ENCODE peak calls at places on chromosome 20, in four cellular contexts. One of them, this sample, is unnamed. For H3K4me1, the result is how much of the 10 kb centered on the place peaks cover.

GRCh38 chr20:37968726-37969401 is 64.4 kb downstream of the TTI1 start:
- DNase-seq in aorta: no peak
- DNase-seq in CD8-positive, alpha-beta T cell: no peak
- DNase-seq in fibroblast of lung: no peak
- DNase-seq in this sample: no peak

GRCh38 chr20:11810316-11811130 is 107.2 kb upstream of the BTBD3 start:
- DNase-seq in aorta: no peak
- DNase-seq in CD8-positive, alpha-beta T cell: no peak
- DNase-seq in fibroblast of lung: peak
- DNase-seq in this sample: no peak

GRCh38 chr20:4673371-4674001 is 48.2 kb upstream of the PRND start:
- DNase-seq in aorta: no peak
- DNase-seq in CD8-positive, alpha-beta T cell: no peak
- DNase-seq in fibroblast of lung: no peak
- DNase-seq in this sample: no peak

GRCh38 chr20:44572551-44573500 is 9.6 kb upstream of the PKIG start:
- DNase-seq in aorta: no peak
- DNase-seq in CD8-positive, alpha-beta T cell: no peak
- DNase-seq in fibroblast of lung: peak
- DNase-seq in this sample: peak

GRCh38 chr20:49701313-49701731 is 12.4 kb downstream of the B4GALT5 start:
- DNase-seq in aorta: no peak
- DNase-seq in CD8-positive, alpha-beta T cell: no peak
- DNase-seq in fibroblast of lung: peak
- DNase-seq in this sample: no peak

GRCh38 chr20:25207149-25207959 is 11.8 kb downstream of the ENTPD6 start:
- DNase-seq in aorta: no peak
- DNase-seq in CD8-positive, alpha-beta T cell: no peak
- DNase-seq in fibroblast of lung: no peak
- DNase-seq in this sample: no peak

GRCh38 chr20:61352381-61353260 is 100.6 kb downstream of the CDH4 start:
- DNase-seq in aorta: peak
- DNase-seq in CD8-positive, alpha-beta T cell: no peak
- DNase-seq in fibroblast of lung: no peak
- DNase-seq in this sample: no peak

GRCh38 chr20:43749734-43750294 is 23.0 kb upstream of the GTSF1L start:
- DNase-seq in aorta: peak
- DNase-seq in CD8-positive, alpha-beta T cell: peak
- DNase-seq in fibroblast of lung: peak
- DNase-seq in this sample: peak

GRCh38 chr20:34402461-34402860 is 39.4 kb downstream of the ITCH start:
- DNase-seq in aorta: no peak
- DNase-seq in CD8-positive, alpha-beta T cell: no peak
- DNase-seq in fibroblast of lung: peak
- DNase-seq in this sample: no peak

GRCh38 chr20:64107736-64108457 is 532 bp upstream of the NPBWR2 start:
- DNase-seq in aorta: peak
- DNase-seq in CD8-positive, alpha-beta T cell: no peak
- DNase-seq in fibroblast of lung: no peak
- DNase-seq in this sample: peak

GRCh38 chr20:17819395-17820093 is 119.8 kb downstream of the BANF2 start:
- DNase-seq in aorta: no peak
- DNase-seq in CD8-positive, alpha-beta T cell: no peak
- DNase-seq in fibroblast of lung: no peak
- DNase-seq in this sample: no peak

GRCh38 chr20:45970646-45971424 is 1.2 kb downstream of the ZNF335 start:
- DNase-seq in aorta: peak
- DNase-seq in CD8-positive, alpha-beta T cell: no peak
- DNase-seq in fibroblast of lung: peak
- DNase-seq in this sample: no peak

GRCh38 chr20:19993937-19994667 is 23.1 kb upstream of the NAA20 start:
- DNase-seq in aorta: no peak
- DNase-seq in CD8-positive, alpha-beta T cell: no peak
- DNase-seq in fibroblast of lung: peak
- DNase-seq in this sample: peak

GRCh38 chr20:38725959-38726848 is 1.9 kb downstream of the SLC32A1 start:
- DNase-seq in aorta: no peak
- DNase-seq in CD8-positive, alpha-beta T cell: peak
- DNase-seq in fibroblast of lung: no peak
- DNase-seq in this sample: peak

GRCh38 chr20:34927736-34928135 is 27.9 kb downstream of the GSS start:
- DNase-seq in aorta: no peak
- DNase-seq in CD8-positive, alpha-beta T cell: no peak
- DNase-seq in fibroblast of lung: no peak
- DNase-seq in this sample: no peak

GRCh38 chr20:23626040-23626620 is 11.6 kb downstream of the CST3 start:
- DNase-seq in aorta: no peak
- DNase-seq in CD8-positive, alpha-beta T cell: no peak
- DNase-seq in fibroblast of lung: no peak
- DNase-seq in this sample: no peak

GRCh38 chr20:31827059-31827458 is 7.9 kb downstream of the MYLK2 start:
- DNase-seq in aorta: no peak
- DNase-seq in CD8-positive, alpha-beta T cell: no peak
- DNase-seq in fibroblast of lung: no peak
- DNase-seq in this sample: no peak

GRCh38 chr20:53216856-53217576 is 244.9 kb downstream of the TSHZ2 start:
- DNase-seq in aorta: peak
- DNase-seq in CD8-positive, alpha-beta T cell: peak
- DNase-seq in fibroblast of lung: peak
- DNase-seq in this sample: peak

GRCh38 chr20:32203556-32204484 is 3.7 kb downstream of the PLAGL2 start:
- DNase-seq in aorta: no peak
- DNase-seq in CD8-positive, alpha-beta T cell: no peak
- DNase-seq in fibroblast of lung: peak
- DNase-seq in this sample: no peak

GRCh38 chr20:61416546-61416945 is 164.5 kb downstream of the CDH4 start:
- DNase-seq in aorta: no peak
- DNase-seq in CD8-positive, alpha-beta T cell: no peak
- DNase-seq in fibroblast of lung: no peak
- DNase-seq in this sample: no peak

GRCh38 chr20:49624317-49624716 is 56.4 kb upstream of the PTGIS start:
- DNase-seq in aorta: no peak
- DNase-seq in CD8-positive, alpha-beta T cell: no peak
- DNase-seq in fibroblast of lung: no peak
- DNase-seq in this sample: no peak

GRCh38 chr20:57329608-57330221 is at the start of gene SPO11:
- DNase-seq in aorta: no peak
- DNase-seq in CD8-positive, alpha-beta T cell: no peak
- DNase-seq in fibroblast of lung: no peak
- DNase-seq in this sample: no peak

GRCh38 chr20:33437141-33437911 is 6.2 kb downstream of the SNTA1 start:
- DNase-seq in aorta: peak
- DNase-seq in CD8-positive, alpha-beta T cell: no peak
- DNase-seq in fibroblast of lung: peak
- DNase-seq in this sample: peak

GRCh38 chr20:15012551-15012950 is 675.1 kb upstream of the FLRT3 start:
- DNase-seq in aorta: no peak
- DNase-seq in CD8-positive, alpha-beta T cell: no peak
- DNase-seq in fibroblast of lung: no peak
- DNase-seq in this sample: no peak

GRCh38 chr20:53829706-53830521 is 236.3 kb upstream of the ZNF217 start:
- DNase-seq in aorta: no peak
- DNase-seq in CD8-positive, alpha-beta T cell: no peak
- DNase-seq in fibroblast of lung: peak
- DNase-seq in this sample: no peak

GRCh38 chr20:49676581-49677291 is 36.9 kb downstream of the B4GALT5 start:
- DNase-seq in aorta: no peak
- DNase-seq in CD8-positive, alpha-beta T cell: peak
- DNase-seq in fibroblast of lung: peak
- DNase-seq in this sample: no peak

GRCh38 chr20:6863355-6863754 is 95.9 kb downstream of the BMP2 start:
- DNase-seq in aorta: no peak
- DNase-seq in CD8-positive, alpha-beta T cell: no peak
- DNase-seq in fibroblast of lung: no peak
- DNase-seq in this sample: no peak

GRCh38 chr20:53079483-53079810 is 107.3 kb downstream of the TSHZ2 start:
- DNase-seq in aorta: no peak
- DNase-seq in CD8-positive, alpha-beta T cell: no peak
- DNase-seq in fibroblast of lung: no peak
- DNase-seq in this sample: no peak

GRCh38 chr20:35992713-35993335 is 24.4 kb downstream of the CNBD2 start:
- DNase-seq in aorta: no peak
- DNase-seq in CD8-positive, alpha-beta T cell: peak
- DNase-seq in fibroblast of lung: peak
- DNase-seq in this sample: peak

GRCh38 chr20:62650551-62651284 is 8.4 kb downstream of the SLCO4A1 start:
- DNase-seq in aorta: no peak
- DNase-seq in CD8-positive, alpha-beta T cell: no peak
- DNase-seq in fibroblast of lung: no peak
- DNase-seq in this sample: no peak
- H3K4me1 ChIP-seq in aorta: under half
- H3K4me1 ChIP-seq in CD8-positive, alpha-beta T cell: under half
- H3K4me1 ChIP-seq in fibroblast of lung: under half
- H3K4me1 ChIP-seq in this sample: under half

GRCh38 chr20:21372016-21372415 is 25.3 kb downstream of the NKX2-4 start:
- DNase-seq in aorta: no peak
- DNase-seq in CD8-positive, alpha-beta T cell: no peak
- DNase-seq in fibroblast of lung: no peak
- DNase-seq in this sample: no peak
- H3K4me3 ChIP-seq in aorta: no peak
- H3K4me3 ChIP-seq in CD8-positive, alpha-beta T cell: no peak
- H3K4me3 ChIP-seq in fibroblast of lung: no peak
- H3K4me3 ChIP-seq in this sample: no peak

DNA sequence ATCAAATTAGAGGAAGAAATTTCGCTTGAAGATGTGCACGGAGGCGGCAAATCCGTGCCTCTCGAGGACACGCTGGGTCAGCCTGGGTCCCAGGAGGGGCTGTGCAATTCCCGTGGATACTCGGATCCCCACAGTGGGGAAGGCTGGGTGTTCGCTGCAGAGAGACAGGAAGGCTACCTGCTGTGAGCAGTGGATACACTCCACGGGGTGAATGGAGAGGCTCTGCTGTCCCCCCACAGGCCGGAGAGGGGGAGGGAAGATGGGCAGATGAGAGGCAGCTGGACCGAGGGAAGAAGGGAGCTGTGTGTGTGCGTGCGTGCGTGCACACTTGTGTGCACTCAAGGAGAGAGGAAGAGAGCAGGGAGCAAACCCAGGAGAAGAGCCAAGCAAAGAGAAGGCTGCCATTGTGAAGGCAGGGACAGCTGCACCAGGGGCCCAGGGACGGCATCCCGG is 57.3 kb downstream of the SULF2 start:
- DNase-seq in aorta: no peak
- DNase-seq in CD8-positive, alpha-beta T cell: no peak
- DNase-seq in fibroblast of lung: no peak
- DNase-seq in this sample: no peak
- H3K27ac ChIP-seq in aorta: no peak
- H3K27ac ChIP-seq in CD8-positive, alpha-beta T cell: peak
- H3K27ac ChIP-seq in fibroblast of lung: no peak
- H3K27ac ChIP-seq in this sample: peak

GRCh38 chr20:59146801-59147118 is 16.9 kb upstream of the ZNF831 start:
- DNase-seq in aorta: no peak
- DNase-seq in CD8-positive, alpha-beta T cell: no peak
- DNase-seq in fibroblast of lung: no peak
- DNase-seq in this sample: no peak
- H3K4me1 ChIP-seq in aorta: under half
- H3K4me1 ChIP-seq in CD8-positive, alpha-beta T cell: half or more
- H3K4me1 ChIP-seq in fibroblast of lung: under half
- H3K4me1 ChIP-seq in this sample: half or more

GRCh38 chr20:653590-654426 is 808 bp upstream of the SRXN1 start:
- DNase-seq in aorta: no peak
- DNase-seq in CD8-positive, alpha-beta T cell: no peak
- DNase-seq in fibroblast of lung: no peak
- DNase-seq in this sample: no peak

GRCh38 chr20:650954-651353 is 2.0 kb downstream of the SRXN1 start:
- DNase-seq in aorta: no peak
- DNase-seq in CD8-positive, alpha-beta T cell: no peak
- DNase-seq in fibroblast of lung: no peak
- DNase-seq in this sample: no peak

GRCh38 chr20:651713-652610 is 1.0 kb downstream of the SRXN1 start:
- DNase-seq in aorta: no peak
- DNase-seq in CD8-positive, alpha-beta T cell: no peak
- DNase-seq in fibroblast of lung: no peak
- DNase-seq in this sample: no peak

GRCh38 chr20:653110-653589 is at the start of gene SRXN1:
- DNase-seq in aorta: peak
- DNase-seq in CD8-positive, alpha-beta T cell: peak
- DNase-seq in fibroblast of lung: peak
- DNase-seq in this sample: peak

DNA sequence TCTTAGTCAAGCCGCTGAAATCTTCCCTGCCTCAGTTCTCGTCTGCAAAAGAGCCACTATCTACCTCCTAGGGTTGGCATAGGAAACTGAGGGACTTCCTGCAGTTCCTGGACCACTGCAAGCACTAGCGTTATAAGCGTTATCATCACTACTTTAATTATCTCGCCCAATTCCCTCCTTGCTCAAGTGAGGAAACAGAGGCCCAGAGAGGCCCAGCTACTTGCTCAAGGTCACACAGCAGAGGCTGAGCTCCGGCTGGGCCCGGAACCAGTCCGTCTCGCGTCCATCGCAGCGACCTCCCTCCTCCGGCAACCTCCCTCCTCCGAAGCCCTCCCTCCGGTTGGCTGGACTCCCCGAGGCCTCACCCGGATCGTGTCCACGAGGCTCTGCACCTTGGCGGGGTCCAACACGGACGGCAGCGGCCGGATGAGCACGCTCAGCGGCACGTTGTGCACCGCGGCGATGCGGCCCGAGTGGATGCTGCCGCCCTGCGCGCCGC is 340 bp downstream of the SRXN1 start:
- DNase-seq in aorta: peak
- DNase-seq in CD8-positive, alpha-beta T cell: no peak
- DNase-seq in fibroblast of lung: peak
- DNase-seq in this sample: peak
- H3K4me3 ChIP-seq in aorta: peak
- H3K4me3 ChIP-seq in CD8-positive, alpha-beta T cell: peak
- H3K4me3 ChIP-seq in fibroblast of lung: peak
- H3K4me3 ChIP-seq in this sample: peak